ENCODE peak calls at places on chromosomes 11 and 22, in nine cellular contexts. K, A, F, R, W, J, Y, I and N are unnamed samples.

GRCh38 chr11:105763594-105763993 is 153.7 kb downstream of the GRIA4 start:
- DNase-seq in K (no peak), A (no peak), F (no peak), R (no peak), W (no peak), J (no peak), Y (no peak), I (no peak), N (no peak)

GRCh38 chr11:108498046-108498815 is at the start of gene POGLUT3:
- DNase-seq in K (peak), A (peak), F (peak), R (peak), W (peak), J (no peak), Y (no peak), I (peak), N (peak)

GRCh38 chr11:129282634-129283033 is 90.5 kb upstream of the ARHGAP32 start:
- DNase-seq in K (no peak), A (no peak), F (no peak), R (no peak), W (no peak), J (no peak), Y (no peak), I (no peak), N (no peak)

GRCh38 chr11:10350341-10350740 is 45.5 kb downstream of the ADM start:
- DNase-seq in K (no peak), A (no peak), F (no peak), R (no peak), W (no peak), J (no peak), Y (peak), I (no peak), N (no peak)

GRCh38 chr11:113249491-113249763 is 65.0 kb upstream of the TTC12 start:
- DNase-seq in K (no peak), A (no peak), F (no peak), R (no peak), W (no peak), J (no peak), Y (no peak), I (no peak), N (no peak)

GRCh38 chr11:15665368-15665871 is 550.7 kb downstream of the INSC start:
- DNase-seq in K (no peak), A (no peak), F (no peak), R (no peak), W (no peak), J (no peak), Y (no peak), I (no peak), N (no peak)

GRCh38 chr11:85485902-85486301 is 141.2 kb downstream of the DLG2 start:
- DNase-seq in K (no peak), A (no peak), F (no peak), R (no peak), W (no peak), J (no peak), Y (no peak), I (no peak), N (no peak)

GRCh38 chr11:86672007-86672621 is at the start of gene ME3:
- DNase-seq in K (peak), A (peak), F (peak), R (peak), W (peak), J (no peak), Y (no peak), I (peak), N (peak)

GRCh38 chr11:61516675-61517516 is 8.3 kb downstream of the LRRC10B start:
- DNase-seq in K (peak), A (peak), F (peak), R (peak), W (no peak), J (no peak), Y (no peak), I (peak), N (peak)

GRCh38 chr11:111300569-111300968 is 2.2 kb downstream of the POU2AF3 start:
- DNase-seq in K (no peak), A (no peak), F (no peak), R (no peak), W (peak), J (no peak), Y (no peak), I (no peak), N (no peak)

GRCh38 chr11:47431356-47432083 is 5.3 kb upstream of the PSMC3 start:
- DNase-seq in K (no peak), A (no peak), F (no peak), R (no peak), W (no peak), J (no peak), Y (no peak), I (no peak), N (no peak)

DNA sequence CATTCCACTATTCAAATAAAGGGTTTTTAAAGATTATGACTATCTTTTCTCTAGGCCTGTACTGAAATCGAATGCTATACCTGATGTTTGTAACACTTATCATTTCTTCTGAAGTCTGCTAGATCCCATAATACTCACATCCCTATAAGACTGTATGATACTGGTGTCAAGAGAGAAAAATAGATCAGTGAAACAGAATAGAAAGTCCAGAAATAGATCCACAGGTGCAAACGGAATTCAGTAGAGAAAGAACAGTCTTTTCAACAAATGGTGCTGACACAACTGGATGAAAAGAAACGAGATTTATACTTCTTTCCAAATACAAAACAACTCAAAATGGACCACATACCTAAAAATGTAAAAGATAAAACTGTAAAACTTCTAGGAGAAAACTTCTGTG is 143.2 kb downstream of the APOL5 start:
- DNase-seq in K (no peak), A (no peak), F (no peak), R (no peak), W (no peak), J (no peak), Y (no peak), I (no peak), N (no peak)
- TF ChIP-seq CTCF in K (no peak), A (no peak), F (no peak), R (no peak), W (no peak), J (no peak), Y (no peak), I (no peak), N (no peak)

DNA sequence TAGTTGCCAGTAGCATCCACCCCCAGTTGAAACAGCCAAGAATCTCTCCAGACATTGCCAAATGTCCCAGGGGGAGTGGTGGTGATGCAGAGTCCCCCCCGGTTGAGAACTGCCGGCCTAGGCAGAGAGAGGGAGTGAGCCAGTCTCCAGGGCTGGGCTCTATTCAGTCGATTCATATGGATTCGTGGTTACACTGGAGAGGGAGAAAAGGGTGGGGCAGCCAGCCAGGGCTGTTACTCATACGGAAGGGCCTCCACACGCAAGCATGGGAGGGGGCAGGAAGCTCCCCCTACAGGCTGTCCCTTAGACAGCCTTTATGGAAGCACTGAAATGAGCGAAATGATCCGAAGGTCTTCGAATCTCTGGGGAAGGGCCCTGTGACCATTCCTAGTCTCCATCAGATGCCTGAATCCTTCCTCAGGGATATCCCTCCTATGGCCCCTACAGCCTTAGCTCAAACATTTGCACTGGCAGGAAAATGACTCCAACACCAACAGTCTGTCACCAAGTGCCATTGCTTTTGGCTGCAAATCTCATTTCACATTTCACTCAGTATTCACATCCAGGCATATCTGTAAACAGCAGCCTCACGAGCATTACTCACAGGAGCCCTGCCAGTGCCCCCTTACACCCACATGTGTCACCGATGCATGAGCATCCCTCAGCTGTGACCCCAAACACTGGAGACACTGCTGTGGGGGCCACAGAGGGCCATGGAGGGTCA is 18.4 kb upstream of the TLCD5 start:
- DNase-seq in K (no peak), A (no peak), F (no peak), R (no peak), W (no peak), J (no peak), Y (peak), I (no peak), N (no peak)
- TF ChIP-seq CTCF in K (peak), A (peak), F (no peak), R (no peak), W (peak), J (peak), Y (peak), I (no peak), N (no peak)

DNA sequence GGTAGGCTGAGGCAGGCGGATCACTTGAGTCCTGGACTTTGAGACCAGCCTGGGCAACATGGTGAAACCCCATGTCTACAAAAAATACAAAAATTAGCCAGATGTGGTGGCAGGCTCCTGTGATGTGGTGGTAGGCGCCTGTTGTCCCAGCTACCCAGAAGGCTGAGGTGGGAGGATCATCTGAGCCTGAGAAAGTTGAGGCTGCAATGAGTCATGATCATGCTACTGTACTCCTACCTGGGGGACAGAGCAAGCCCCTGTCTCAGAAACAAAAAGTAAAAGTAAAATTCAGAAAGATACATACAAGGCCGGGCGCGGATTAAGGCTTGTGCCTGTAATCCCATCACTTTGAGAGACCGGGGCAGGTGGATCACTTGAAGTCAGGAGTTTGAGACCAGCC is 6.3 kb downstream of the LDHAL6A start:
- DNase-seq in K (no peak), A (no peak), F (no peak), R (no peak), W (no peak), J (no peak), Y (no peak), I (no peak), N (no peak)
- TF ChIP-seq CTCF in K (no peak), A (no peak), F (no peak), R (no peak), W (no peak), J (no peak), Y (no peak), I (no peak), N (no peak)

GRCh38 chr11:46278387-46279173 is 1.1 kb downstream of the CREB3L1 start:
- DNase-seq in K (peak), A (peak), F (peak), R (no peak), W (no peak), J (no peak), Y (no peak), I (peak), N (peak)
- TF ChIP-seq CTCF in K (peak), A (peak), F (peak), R (peak), W (no peak), J (peak), Y (no peak), I (no peak), N (no peak)

GRCh38 chr11:64000026-64000739 is 13.9 kb downstream of the OTUB1 start:
- DNase-seq in K (peak), A (peak), F (peak), R (peak), W (peak), J (no peak), Y (no peak), I (peak), N (peak)
- TF ChIP-seq CTCF in K (no peak), A (peak), F (peak), R (peak), W (peak), J (peak), Y (no peak), I (peak), N (peak)

GRCh38 chr22:45335021-45335818 is 25.5 kb downstream of the FAM118A start:
- DNase-seq in K (peak), A (no peak), F (peak), R (no peak), W (peak), J (no peak), Y (no peak), I (no peak), N (no peak)
- TF ChIP-seq CTCF in K (no peak), A (peak), F (peak), R (no peak), W (peak), J (no peak), Y (no peak), I (no peak), N (no peak)

GRCh38 chr11:97143463-97143862 is 753.6 kb downstream of the JRKL start:
- DNase-seq in K (no peak), A (no peak), F (no peak), R (no peak), W (no peak), J (no peak), Y (no peak), I (no peak), N (no peak)

GRCh38 chr11:97136067-97136466 is 746.3 kb downstream of the JRKL start:
- DNase-seq in K (no peak), A (no peak), F (no peak), R (no peak), W (no peak), J (no peak), Y (no peak), I (no peak), N (no peak)

DNA sequence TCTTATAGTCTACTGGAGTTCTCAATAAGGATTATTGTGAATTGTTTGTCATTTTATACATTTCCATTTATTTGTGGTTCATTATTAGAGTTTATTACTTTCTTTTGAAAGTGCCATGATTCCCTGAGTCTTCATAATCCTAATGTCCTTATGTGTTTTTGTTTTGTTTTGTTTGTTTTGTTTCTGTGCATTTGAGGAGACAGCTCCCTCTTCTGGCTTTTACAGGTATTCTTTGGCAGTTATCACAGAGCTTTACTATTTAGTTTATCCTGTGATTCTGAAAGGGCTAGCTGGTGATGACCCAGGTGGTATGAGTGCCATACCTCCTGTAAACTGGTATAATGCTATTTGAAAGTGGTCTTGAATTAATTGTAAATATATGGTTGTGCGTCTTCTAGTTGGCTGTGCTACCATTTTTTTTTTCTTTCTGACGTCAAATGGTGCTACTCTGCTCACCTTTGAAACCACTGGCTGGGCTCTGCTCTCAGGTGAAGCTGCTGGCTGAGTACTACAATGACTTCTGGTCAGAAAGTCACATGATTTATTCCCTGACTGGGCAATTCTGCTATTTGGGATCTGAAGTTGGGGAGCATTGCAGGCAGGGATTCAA is 751.2 kb downstream of the JRKL start:
- DNase-seq in K (peak), A (no peak), F (peak), R (no peak), W (no peak), J (no peak), Y (no peak), I (no peak), N (no peak)
- TF ChIP-seq CTCF in K (peak), A (peak), F (peak), R (no peak), W (peak), J (peak), Y (peak), I (no peak), N (no peak)

GRCh38 chr11:126776125-126776524 is 224.4 kb downstream of the KIRREL3 start:
- DNase-seq in K (no peak), A (no peak), F (no peak), R (no peak), W (no peak), J (no peak), Y (no peak), I (no peak), N (peak)

GRCh38 chr11:126782810-126783209 is 217.8 kb downstream of the KIRREL3 start:
- DNase-seq in K (no peak), A (no peak), F (no peak), R (no peak), W (no peak), J (no peak), Y (no peak), I (no peak), N (no peak)

DNA sequence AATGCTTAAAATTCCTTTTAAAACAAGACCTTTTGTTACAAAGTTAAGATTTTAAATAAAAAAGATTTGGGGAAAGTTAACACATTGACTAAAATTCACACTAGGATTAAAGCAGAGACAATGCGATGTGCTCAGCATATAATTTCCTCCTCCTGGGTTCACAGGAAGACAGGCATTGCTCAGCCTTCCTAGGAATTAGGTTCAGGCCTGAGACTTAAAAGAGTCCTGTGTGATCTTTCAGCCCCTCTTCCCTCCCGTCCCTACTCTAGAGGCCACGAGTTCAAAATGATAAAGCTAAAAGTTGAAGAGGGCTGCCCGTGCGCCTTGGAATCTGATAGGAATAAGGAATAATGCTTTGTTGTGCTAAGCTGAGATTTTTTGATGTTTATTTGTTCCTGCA is 218.6 kb downstream of the KIRREL3 start:
- DNase-seq in K (no peak), A (no peak), F (no peak), R (no peak), W (no peak), J (no peak), Y (no peak), I (no peak), N (no peak)
- TF ChIP-seq CTCF in K (no peak), A (no peak), F (no peak), R (no peak), W (no peak), J (no peak), Y (no peak), I (no peak), N (no peak)

GRCh38 chr11:117068303-117068860 is 29.8 kb downstream of the SIK3 start:
- DNase-seq in K (no peak), A (no peak), F (no peak), R (no peak), W (no peak), J (no peak), Y (no peak), I (no peak), N (no peak)
- TF ChIP-seq CTCF in K (no peak), A (no peak), F (no peak), R (no peak), W (no peak), J (no peak), Y (no peak), I (no peak), N (no peak)